ENCODE peak calls at places on chromosomes 4 and X, in eight cellular contexts. R is choroid plexus epithelial cell, G is AG09309, F is cardiac muscle cell, J is AG10803, Y is brain microvascular endothelial cell, D is nephron progenitor cell, Z is lung. V is an unnamed sample.

GRCh38 chrX:40945366-40945713 is 139.9 kb upstream of the USP9X start:
- DNase-seq in F (peak), J (peak), R (peak), D (no peak), Z (no peak), Y (peak), G (peak), V (no peak)

GRCh38 chr4:61408163-61408562 is 208.0 kb downstream of the ADGRL3 start:
- DNase-seq in F (no peak), Y (no peak), G (no peak), Z (no peak), R (no peak), D (no peak), J (no peak), V (no peak)

GRCh38 chr4:102344955-102345794 is at the start of gene SLC39A8:
- DNase-seq in R (peak), Y (peak), G (peak), D (peak), F (peak), Z (peak), J (peak), V (peak)

GRCh38 chr4:101218346-101218745 is 129.0 kb downstream of the PPP3CA start:
- DNase-seq in D (no peak), J (no peak), G (no peak), F (no peak), R (no peak), Y (no peak), Z (no peak), V (no peak)

GRCh38 chr4:121277194-121278105 is 103.4 kb downstream of the QRFPR start:
- DNase-seq in Y (no peak), Z (no peak), J (no peak), F (no peak), R (no peak), G (no peak), D (peak), V (no peak)

GRCh38 chrX:54838583-54838982 is 31.0 kb downstream of the MAGED2 start:
- DNase-seq in G (no peak), Y (no peak), D (no peak), Z (no peak), F (no peak), R (no peak), J (no peak), V (no peak)

GRCh38 chr4:67934628-67935027 is 28.7 kb downstream of the TMPRSS11A start:
- DNase-seq in J (no peak), F (no peak), Z (no peak), G (no peak), D (no peak), R (no peak), Y (no peak), V (no peak)

GRCh38 chr4:55730143-55730931 is 89.3 kb upstream of the EXOC1L start:
- DNase-seq in D (no peak), J (no peak), F (no peak), Y (no peak), R (no peak), G (no peak), Z (no peak), V (no peak)

GRCh38 chr4:6609415-6610079 is 30.9 kb upstream of the MRFAP1 start:
- DNase-seq in Z (no peak), Y (no peak), R (no peak), J (no peak), G (no peak), F (no peak), D (no peak), V (no peak)

GRCh38 chr4:128338634-128339355 is 51.2 kb upstream of the PGRMC2 start:
- DNase-seq in J (peak), F (peak), Y (peak), Z (no peak), R (peak), D (no peak), G (peak), V (no peak)

GRCh38 chrX:7927259-7928167 is at the start of gene PNPLA4:
- DNase-seq in G (peak), R (peak), Z (peak), Y (peak), J (peak), F (peak), D (peak), V (peak)

GRCh38 chr4:15162465-15163283 is 160.4 kb downstream of the CPEB2 start:
- DNase-seq in R (peak), J (peak), D (no peak), Z (no peak), Y (no peak), G (no peak), F (peak), V (no peak)
- TF ChIP-seq CTCF in R (peak), J (peak), D (peak), Z (peak), Y (peak), G (peak), F (peak), V (peak)

GRCh38 chrX:47224896-47225290 is 6.4 kb downstream of the CDK16 start:
- DNase-seq in D (no peak), Z (no peak), J (no peak), F (no peak), Y (no peak), R (no peak), G (no peak), V (no peak)

GRCh38 chrX:47223476-47224250 is 5.2 kb downstream of the CDK16 start:
- DNase-seq in G (no peak), D (no peak), J (no peak), Y (no peak), F (no peak), R (no peak), Z (no peak), V (no peak)

GRCh38 chrX:47221756-47222155 is 3.3 kb downstream of the CDK16 start:
- DNase-seq in Z (no peak), F (no peak), Y (no peak), D (no peak), R (no peak), G (no peak), J (no peak), V (no peak)

GRCh38 chrX:47224266-47224895 is 5.9 kb downstream of the CDK16 start:
- DNase-seq in D (no peak), R (no peak), Z (no peak), F (no peak), J (no peak), Y (no peak), G (no peak), V (no peak)

GRCh38 chrX:47222776-47223350 is 4.4 kb downstream of the CDK16 start:
- DNase-seq in J (no peak), Y (no peak), D (peak), Z (no peak), G (no peak), F (no peak), R (no peak), V (no peak)
- TF ChIP-seq CTCF in J (no peak), Y (no peak), D (no peak), Z (no peak), G (no peak), F (no peak), R (no peak), V (no peak)

GRCh38 chr4:138499627-138500026 is 257.5 kb upstream of the SLC7A11 start:
- DNase-seq in Y (no peak), J (no peak), G (no peak), D (no peak), R (no peak), Z (no peak), F (no peak), V (no peak)

GRCh38 chr4:138492178-138492577 is 250.0 kb upstream of the SLC7A11 start:
- DNase-seq in G (no peak), J (no peak), Z (no peak), D (no peak), Y (no peak), F (no peak), R (no peak), V (no peak)

GRCh38 chr4:138500869-138501268 is 258.7 kb upstream of the SLC7A11 start:
- DNase-seq in G (no peak), R (no peak), J (no peak), Z (no peak), D (no peak), Y (no peak), F (no peak), V (no peak)

DNA sequence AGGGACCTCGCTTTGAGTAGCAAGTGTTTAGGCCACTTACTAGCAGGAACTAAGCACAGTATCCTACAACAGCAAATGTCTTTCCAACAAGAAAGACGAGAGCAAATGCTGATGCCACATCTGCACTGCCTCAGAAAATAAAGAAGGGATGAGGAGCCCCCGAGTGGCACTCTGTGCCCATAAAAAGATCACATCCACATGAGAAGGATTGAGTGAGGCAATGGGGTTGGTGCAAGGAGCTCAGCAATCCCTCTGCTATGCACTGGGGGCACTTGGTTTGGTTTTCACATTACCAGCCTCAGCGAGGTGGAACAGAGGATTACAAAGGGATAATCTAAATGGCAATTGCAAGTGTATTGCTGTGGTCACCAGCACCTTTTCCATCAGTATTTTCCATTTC is 252.8 kb upstream of the SLC7A11 start:
- DNase-seq in J (peak), F (peak), Z (no peak), Y (peak), R (peak), D (peak), G (no peak), V (no peak)
- TF ChIP-seq CTCF in J (peak), F (peak), Z (no peak), Y (peak), R (peak), D (no peak), G (peak), V (no peak)

GRCh38 chrX:96372313-96373046 is 312.2 kb upstream of the DIAPH2 start:
- DNase-seq in F (peak), J (peak), Z (no peak), R (peak), D (peak), G (peak), Y (peak), V (peak)

GRCh38 chrX:96373047-96373355 is 311.6 kb upstream of the DIAPH2 start:
- DNase-seq in Y (no peak), F (no peak), G (no peak), J (no peak), R (no peak), Z (no peak), D (no peak), V (no peak)
- TF ChIP-seq CTCF in Y (no peak), F (no peak), G (no peak), J (no peak), R (no peak), Z (no peak), D (no peak), V (no peak)

GRCh38 chrX:43559643-43560042 is 96.5 kb upstream of the MAOA start:
- DNase-seq in G (no peak), J (peak), D (peak), F (peak), Y (peak), Z (peak), R (peak), V (peak)
- TF ChIP-seq CTCF in G (peak), J (peak), D (peak), F (peak), Y (peak), Z (peak), R (peak), V (peak)

V was measured in neural crest cell.